ENCODE peak calls at places on chromosomes 1 and 21, in seven cellular contexts. B is lower lobe of right lung; E is naive thymus-derived CD8-positive, alpha-beta T cell; J is RWPE1; S is endothelial cell; O is T-helper 2 cell; Y is lung. R is an unnamed sample.

GRCh38 chr1:172574080-172574479 is 41.1 kb downstream of the SUCO start:
- DNase-seq in B (no peak), E (no peak), J (no peak), S (no peak), O (no peak), Y (no peak), R (no peak)

GRCh38 chr1:117147341-117147831 is 25.8 kb upstream of the TRIM45 start:
- DNase-seq in B (no peak), E (no peak), J (no peak), S (no peak), O (no peak), Y (no peak), R (no peak)

GRCh38 chr1:56444960-56445646 is 134.3 kb downstream of the PLPP3 start:
- DNase-seq in B (no peak), E (no peak), J (no peak), S (no peak), O (no peak), Y (no peak), R (no peak)

GRCh38 chr1:29390491-29391361 is 154.4 kb downstream of the PTPRU start:
- DNase-seq in B (no peak), E (no peak), J (no peak), S (no peak), O (no peak), Y (no peak), R (no peak)

GRCh38 chr1:204402391-204402790 is 9.2 kb downstream of the PPP1R15B start:
- DNase-seq in B (no peak), E (no peak), J (no peak), S (no peak), O (no peak), Y (no peak), R (no peak)

GRCh38 chr21:25329227-25329626 is 278.1 kb downstream of the MRPL39 start:
- DNase-seq in B (no peak), E (no peak), J (peak), S (no peak), O (no peak), Y (no peak), R (peak)

GRCh38 chr1:11761988-11762406 is at the start of gene C1orf167:
- DNase-seq in B (no peak), E (no peak), J (peak), S (no peak), O (no peak), Y (no peak), R (no peak)

GRCh38 chr1:169924063-169924462 is 30.4 kb upstream of the SCYL3 start:
- DNase-seq in B (no peak), E (no peak), J (no peak), S (no peak), O (no peak), Y (no peak), R (no peak)

GRCh38 chr1:53246261-53247134 is 8.2 kb upstream of the MAGOH start:
- DNase-seq in B (no peak), E (no peak), J (no peak), S (no peak), O (no peak), Y (no peak), R (no peak)

GRCh38 chr1:33306561-33307493 is 14.1 kb downstream of the A3GALT2 start:
- DNase-seq in B (peak), E (no peak), J (no peak), S (no peak), O (no peak), Y (no peak), R (no peak)

GRCh38 chr1:192445849-192446489 is 129.2 kb downstream of the RGS21 start:
- DNase-seq in B (no peak), E (peak), J (peak), S (peak), O (peak), Y (peak), R (no peak)

GRCh38 chr1:151988405-151988851 is 5.2 kb downstream of the S100A10 start:
- DNase-seq in B (no peak), E (no peak), J (peak), S (no peak), O (no peak), Y (no peak), R (peak)